ENCODE peak calls at places on chromosomes 1 and 21, in five cellular contexts. I is caudate nucleus; A is kidney glomerular epithelial cell; Z is breast epithelium; J is activated CD4-positive, alpha-beta T cell treated with anti-CD3 and anti-CD28 coated beads for 4 hours. N is an unnamed sample.

GRCh38 chr1:201925301-201925567 is 21.1 kb downstream of the LMOD1 start:
- DNase-seq in Z (no peak), A (no peak), J (no peak), I (no peak), N (no peak)

GRCh38 chr1:235597867-235598553 is 51.6 kb downstream of the GNG4 start:
- DNase-seq in Z (no peak), I (no peak), J (no peak), A (no peak), N (no peak)

GRCh38 chr1:239297910-239298309 is 88.5 kb upstream of the CHRM3 start:
- DNase-seq in A (no peak), J (no peak), I (no peak), Z (no peak), N (no peak)

GRCh38 chr1:55284856-55285255 is 69.7 kb upstream of the USP24 start:
- DNase-seq in I (no peak), J (no peak), A (peak; percentile 21), Z (no peak), N (no peak)

GRCh38 chr1:67052741-67053534 is 1.0 kb downstream of the SLC35D1 start:
- DNase-seq in Z (peak; percentile 67), A (peak; percentile 43), J (peak; percentile 17), I (peak; percentile 4), N (no peak)

GRCh38 chr21:41751621-41752020 is 15.2 kb downstream of the RIPK4 start:
- DNase-seq in Z (peak; percentile 82), I (no peak), A (no peak), J (no peak), N (no peak)

GRCh38 chr1:64948905-64949833 is 17.2 kb downstream of the JAK1 start:
- DNase-seq in I (no peak), Z (no peak), J (peak; percentile 76), A (no peak), N (no peak)

GRCh38 chr1:109805486-109806180 is 41.9 kb upstream of the EPS8L3 start:
- DNase-seq in Z (no peak), A (no peak), J (no peak), I (no peak), N (no peak)

N was measured in kidney epithelial cell.